ENCODE peak calls at places on chromosomes 5 and 9, in nine cellular contexts. S is IMR-90, I is esophagus muscularis mucosa, H is cardiac muscle cell, K is HCT116, N is Panc1, U is neuronal stem cell, V is fibroblast of lung, Q is GM23338. Y is an unnamed sample.

GRCh38 chr5:39765381-39765780 is 340.6 kb upstream of the DAB2 start:
- DNase-seq in S (peak), I (no peak), H (peak), K (no peak), N (no peak), U (no peak), V (peak), Q (no peak), Y (no peak)

GRCh38 chr5:181160144-181160754 is 12.9 kb downstream of the OR2V2 start:
- DNase-seq in S (peak), I (no peak), H (peak), K (no peak), N (no peak), U (peak), V (peak), Q (peak), Y (no peak)

GRCh38 chr9:112072721-112073553 is 102.2 kb downstream of the SUSD1 start:
- DNase-seq in S (peak), I (peak), H (peak), K (no peak), N (no peak), U (no peak), V (peak), Q (no peak), Y (peak)

GRCh38 chr9:128120061-128120740 is 7.3 kb downstream of the PTGES2 start:
- DNase-seq in S (no peak), I (no peak), H (no peak), K (no peak), N (no peak), U (no peak), V (no peak), Q (no peak), Y (no peak)

GRCh38 chr9:22383720-22384119 is 62.9 kb upstream of the DMRTA1 start:
- DNase-seq in S (no peak), I (no peak), H (no peak), K (no peak), N (no peak), U (peak), V (no peak), Q (peak), Y (no peak)

GRCh38 chr5:148972958-148973357 is 89.9 kb downstream of the SH3TC2 start:
- DNase-seq in S (peak), I (no peak), H (peak), K (peak), N (peak), U (no peak), V (peak), Q (no peak), Y (peak)

GRCh38 chr5:154840435-154841272 is 9.7 kb downstream of the FAXDC2 start:
- DNase-seq in S (no peak), I (no peak), H (no peak), K (no peak), N (no peak), U (no peak), V (no peak), Q (no peak), Y (no peak)

GRCh38 chr5:151825445-151825844 is 53.7 kb downstream of the G3BP1 start:
- DNase-seq in S (peak), I (no peak), H (peak), K (peak), N (peak), U (peak), V (peak), Q (peak), Y (peak)

GRCh38 chr9:124443625-124444024 is 6.6 kb upstream of the ADGRD2 start:
- DNase-seq in S (no peak), I (no peak), H (no peak), K (no peak), N (no peak), U (no peak), V (no peak), Q (no peak), Y (no peak)

GRCh38 chr5:137617806-137618205 is 118.1 kb downstream of the KLHL3 start:
- DNase-seq in S (peak), I (no peak), H (peak), K (no peak), N (peak), U (no peak), V (peak), Q (no peak), Y (peak)

GRCh38 chr9:127172066-127172707 is 49.8 kb upstream of the ANGPTL2 start:
- DNase-seq in S (peak), I (no peak), H (no peak), K (no peak), N (no peak), U (no peak), V (peak), Q (no peak), Y (peak)

GRCh38 chr5:1799602-1800469 is at the start of gene MRPL36:
- DNase-seq in S (peak), I (peak), H (peak), K (peak), N (peak), U (peak), V (peak), Q (peak), Y (peak)

GRCh38 chr9:110148384-110148783 is 59.6 kb downstream of the C9orf152 start:
- DNase-seq in S (peak), I (no peak), H (no peak), K (no peak), N (no peak), U (no peak), V (no peak), Q (no peak), Y (no peak)

GRCh38 chr5:102799017-102799416 is 43.9 kb downstream of the PAM start:
- DNase-seq in S (no peak), I (no peak), H (no peak), K (no peak), N (no peak), U (no peak), V (no peak), Q (no peak), Y (no peak)

GRCh38 chr5:73709536-73710129 is 83.6 kb downstream of the ARHGEF28 start:
- DNase-seq in S (peak), I (no peak), H (no peak), K (no peak), N (no peak), U (no peak), V (no peak), Q (no peak), Y (no peak)

GRCh38 chr5:68368686-68369359 is 153.3 kb downstream of the PIK3R1 start:
- DNase-seq in S (peak), I (peak), H (no peak), K (no peak), N (no peak), U (no peak), V (peak), Q (no peak), Y (no peak)

GRCh38 chr5:67799732-67800234 is 415.8 kb upstream of the PIK3R1 start:
- DNase-seq in S (no peak), I (no peak), H (peak), K (no peak), N (no peak), U (no peak), V (peak), Q (no peak), Y (no peak)

GRCh38 chr9:137218754-137219271 is 3.2 kb downstream of the RNF208 start:
- DNase-seq in S (peak), I (no peak), H (peak), K (no peak), N (no peak), U (no peak), V (no peak), Q (no peak), Y (no peak)

GRCh38 chr9:114906922-114907571 is 23.3 kb downstream of the TNFSF8 start:
- DNase-seq in S (peak), I (no peak), H (peak), K (peak), N (no peak), U (peak), V (peak), Q (peak), Y (no peak)

GRCh38 chr5:1374680-1375055 is 29.8 kb upstream of the CLPTM1L start:
- DNase-seq in S (no peak), I (no peak), H (peak), K (no peak), N (no peak), U (no peak), V (peak), Q (no peak), Y (no peak)

GRCh38 chr5:41408676-41409443 is 101.5 kb downstream of the PLCXD3 start:
- DNase-seq in S (peak), I (no peak), H (peak), K (no peak), N (no peak), U (no peak), V (peak), Q (no peak), Y (no peak)

GRCh38 chr5:138950411-138951011 is 75.4 kb upstream of the LRRTM2 start:
- DNase-seq in S (no peak), I (no peak), H (no peak), K (no peak), N (no peak), U (no peak), V (no peak), Q (no peak), Y (peak)

GRCh38 chr5:84642795-84643194 is 258.1 kb upstream of the EDIL3 start:
- DNase-seq in S (peak), I (no peak), H (peak), K (no peak), N (no peak), U (no peak), V (peak), Q (no peak), Y (peak)

GRCh38 chr9:15509931-15510788 is 610 bp downstream of the PSIP1 start:
- DNase-seq in S (no peak), I (no peak), H (peak), K (no peak), N (no peak), U (peak), V (peak), Q (peak), Y (no peak)

GRCh38 chr9:15512889-15513288 is 2.1 kb upstream of the PSIP1 start:
- DNase-seq in S (no peak), I (no peak), H (no peak), K (no peak), N (no peak), U (no peak), V (no peak), Q (peak), Y (no peak)

GRCh38 chr9:15513335-15513734 is 2.6 kb upstream of the PSIP1 start:
- DNase-seq in S (no peak), I (no peak), H (peak), K (peak), N (no peak), U (no peak), V (peak), Q (peak), Y (no peak)

GRCh38 chr9:15510789-15511575 is at the start of gene PSIP1:
- DNase-seq in S (peak), I (peak), H (peak), K (peak), N (peak), U (peak), V (peak), Q (peak), Y (peak)

DNA sequence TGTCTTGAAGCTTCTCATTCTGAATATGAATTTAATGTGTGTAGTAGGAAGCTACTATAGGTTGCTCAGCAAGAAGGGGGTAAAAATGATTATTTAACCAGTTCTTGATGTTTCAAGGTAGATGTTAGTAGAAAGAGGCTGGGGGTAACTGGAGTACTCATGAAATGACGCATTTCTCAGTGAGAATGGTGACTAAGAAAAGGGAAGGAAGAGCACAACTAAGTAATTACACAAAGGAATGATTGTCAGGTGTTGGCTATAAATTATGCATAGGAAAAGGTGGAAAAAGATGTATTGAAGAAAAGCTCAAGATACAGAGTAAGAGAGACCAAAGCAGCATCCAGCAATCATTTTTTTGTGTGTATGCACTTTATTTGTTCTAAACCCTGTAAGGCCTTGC is 1.4 kb upstream of the PSIP1 start:
- DNase-seq in S (no peak), I (no peak), H (no peak), K (no peak), N (no peak), U (no peak), V (no peak), Q (peak), Y (no peak)
- H3K4me3 ChIP-seq in S (no peak), I (no peak), H (no peak), K (no peak), N (no peak), U (no peak), V (no peak), Q (peak), Y (no peak)

GRCh38 chr5:35303152-35303551 is 72.9 kb upstream of the PRLR start:
- DNase-seq in S (no peak), I (no peak), H (no peak), K (no peak), N (no peak), U (no peak), V (no peak), Q (no peak), Y (no peak)
- H3K27ac ChIP-seq in S (no peak), I (no peak), H (no peak), K (no peak), N (no peak), U (no peak), V (no peak), Q (no peak), Y (no peak)

GRCh38 chr5:145937432-145938250 is 1.3 kb downstream of the SH3RF2 start:
- DNase-seq in S (peak), I (no peak), H (no peak), K (peak), N (no peak), U (no peak), V (no peak), Q (peak), Y (peak)
- H3K4me3 ChIP-seq in S (no peak), I (no peak), H (peak), K (peak), N (peak), U (no peak), V (no peak), Q (peak), Y (peak)

DNA sequence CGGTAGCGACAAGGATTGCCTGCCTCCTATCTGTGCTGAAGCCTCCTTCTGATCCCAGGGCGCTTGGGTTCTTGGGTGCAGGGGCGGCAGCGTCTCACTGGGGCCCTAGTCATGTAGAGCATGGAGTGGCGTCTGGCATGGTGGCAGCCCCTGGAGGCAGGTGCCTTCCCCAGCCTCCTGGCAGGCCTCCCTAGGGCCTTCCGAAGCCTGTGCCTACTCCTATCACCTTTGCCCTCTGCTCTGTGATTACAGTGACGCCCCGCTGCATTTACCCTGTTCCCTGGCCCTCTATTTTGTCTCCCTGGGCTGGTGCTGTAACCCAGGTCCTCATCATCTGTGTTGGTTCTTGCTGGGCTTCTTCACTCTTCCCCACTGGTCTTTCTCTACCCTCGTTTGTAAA is 3.8 kb downstream of the SRD5A1 start:
- DNase-seq in S (no peak), I (no peak), H (no peak), K (no peak), N (no peak), U (no peak), V (no peak), Q (no peak), Y (no peak)
- H3K27ac ChIP-seq in S (no peak), I (no peak), H (no peak), K (no peak), N (no peak), U (no peak), V (no peak), Q (no peak), Y (no peak)

DNA sequence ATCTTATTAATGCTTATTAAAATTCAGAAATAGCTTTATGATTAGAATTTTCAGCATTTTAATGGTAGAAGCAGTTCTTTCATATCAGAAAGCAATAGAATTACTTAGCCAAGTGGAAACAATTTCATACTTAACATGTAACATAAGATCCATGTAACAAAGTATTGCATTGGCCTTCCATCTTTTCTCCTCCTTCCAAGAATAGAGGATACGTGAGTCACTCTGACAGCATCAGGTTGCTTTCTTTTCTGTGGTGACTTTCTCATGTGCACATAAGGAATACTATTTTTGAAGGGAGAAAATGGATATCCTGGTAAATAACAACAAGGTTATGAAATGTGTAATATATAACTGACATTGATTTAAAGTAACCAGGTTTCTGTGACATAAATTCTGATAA is 272.2 kb downstream of the ANXA1 start:
- DNase-seq in S (no peak), I (no peak), H (no peak), K (no peak), N (no peak), U (no peak), V (no peak), Q (no peak), Y (no peak)
- H3K4me3 ChIP-seq in S (no peak), I (no peak), H (no peak), K (no peak), N (no peak), U (no peak), V (no peak), Q (no peak), Y (no peak)

GRCh38 chr9:133685653-133686504 is 49.7 kb downstream of the DBH start:
- DNase-seq in S (no peak), I (no peak), H (no peak), K (no peak), N (no peak), U (no peak), V (no peak), Q (no peak), Y (no peak)
- H3K27ac ChIP-seq in S (no peak), I (no peak), H (no peak), K (no peak), N (no peak), U (no peak), V (no peak), Q (no peak), Y (no peak)

DNA sequence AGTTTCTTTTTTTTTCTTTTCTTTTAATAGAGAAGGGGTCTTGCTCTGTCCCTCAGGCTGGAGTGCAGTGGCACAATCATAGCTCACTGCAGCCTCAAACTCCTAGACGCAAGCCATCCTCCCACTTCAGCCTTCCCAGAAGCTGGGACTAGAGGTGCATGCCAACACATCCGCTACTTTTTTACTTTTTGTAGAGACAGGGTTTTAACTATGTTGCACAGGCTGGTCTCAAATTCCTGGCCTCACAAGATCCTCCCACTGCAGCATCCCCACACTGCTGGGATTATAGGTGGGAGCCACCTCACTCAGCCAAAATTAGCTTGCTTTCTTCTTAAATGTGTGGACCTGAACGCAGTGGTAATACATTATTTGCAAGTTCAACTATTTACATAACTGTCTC is 66.1 kb downstream of the SERINC5 start:
- DNase-seq in S (no peak), I (no peak), H (no peak), K (no peak), N (no peak), U (no peak), V (no peak), Q (no peak), Y (no peak)
- H3K4me3 ChIP-seq in S (no peak), I (no peak), H (no peak), K (no peak), N (no peak), U (no peak), V (no peak), Q (no peak), Y (no peak)

Y was measured in SJSA1.